ENCODE peak calls at places on chromosomes 11 and 22, in four cellular contexts. R is T-helper 9 cell, S is HFFc6, O is hypothalamus. U is an unnamed sample.

GRCh38 chr11:23078289-23078971 is 218.2 kb upstream of the CCDC179 start:
- DNase-seq in S (peak), R (no peak), O (no peak), U (no peak)

GRCh38 chr22:30675436-30675835 is 7.8 kb upstream of the DUSP18 start:
- DNase-seq in S (no peak), R (no peak), O (no peak), U (no peak)

GRCh38 chr11:45096636-45097035 is 49.8 kb upstream of the PRDM11 start:
- DNase-seq in O (no peak), S (no peak), R (no peak), U (no peak)

GRCh38 chr11:114201219-114201618 is 95.0 kb upstream of the NNMT start:
- DNase-seq in O (no peak), R (no peak), S (no peak), U (no peak)

GRCh38 chr11:129117595-129118350 is 74.4 kb downstream of the ARHGAP32 start:
- DNase-seq in O (no peak), S (peak), R (peak), U (no peak)

GRCh38 chr22:16970446-16970845 is 37.6 kb downstream of the GAB4 start:
- DNase-seq in S (no peak), O (no peak), R (no peak), U (no peak)

GRCh38 chr22:17149073-17149815 is 9.8 kb downstream of the HDHD5 start:
- DNase-seq in R (no peak), O (no peak), S (no peak), U (no peak)

GRCh38 chr11:251550-251949 is 14.8 kb downstream of the PSMD13 start:
- DNase-seq in O (no peak), S (no peak), R (no peak), U (no peak)

GRCh38 chr11:44159848-44160721 is 64.6 kb downstream of the EXT2 start:
- DNase-seq in S (no peak), O (no peak), R (no peak), U (no peak)

GRCh38 chr11:126712017-126712625 is 288.4 kb downstream of the KIRREL3 start:
- DNase-seq in O (no peak), R (no peak), S (peak), U (no peak)

GRCh38 chr11:120912504-120912903 is 111.4 kb upstream of the TBCEL start:
- DNase-seq in S (peak), R (no peak), O (no peak), U (no peak)

GRCh38 chr11:103608566-103608965 is 427.9 kb upstream of the DDI1 start:
- DNase-seq in O (no peak), R (no peak), S (peak), U (no peak)

GRCh38 chr11:44632466-44633123 is 67.1 kb downstream of the CD82 start:
- DNase-seq in S (no peak), O (no peak), R (no peak), U (peak)

GRCh38 chr11:27277843-27278242 is 85.2 kb downstream of the CCDC34 start:
- DNase-seq in S (no peak), R (no peak), O (no peak), U (no peak)

GRCh38 chr11:67418476-67419281 is 3.2 kb downstream of the CARNS1 start:
- DNase-seq in O (no peak), S (no peak), R (no peak), U (no peak)

GRCh38 chr22:20215742-20216141 is 52.4 kb downstream of the RTN4R start:
- DNase-seq in O (no peak), R (no peak), S (no peak), U (no peak)

GRCh38 chr22:38925571-38926041 is 31.8 kb upstream of the APOBEC3A start:
- DNase-seq in R (no peak), O (no peak), S (no peak), U (no peak)

GRCh38 chr11:129141748-129142475 is 50.2 kb downstream of the ARHGAP32 start:
- DNase-seq in R (no peak), O (no peak), S (no peak), U (no peak)

GRCh38 chr11:12195773-12196172 is 85.4 kb downstream of the MICAL2 start:
- DNase-seq in S (no peak), O (no peak), R (peak), U (peak)

U was measured in T-helper 1 cell.